ENCODE peak calls at places on chromosomes 2 and 18, in nine cellular contexts. S, F, V, L, W, N, T, E and K are unnamed samples.

GRCh38 chr2:164824865-164825264 is 16.8 kb downstream of the COBLL1 start:
- DNase-seq in S (peak; percentile 71), F (no peak), V (no peak), L (no peak), W (no peak), N (no peak), T (no peak), E (no peak), K (no peak)

GRCh38 chr2:217151509-217152206 is 291.8 kb upstream of the TNP1 start:
- DNase-seq in S (no peak), F (no peak), V (no peak), L (no peak), W (no peak), N (peak; percentile 76), T (no peak), E (no peak), K (no peak)

GRCh38 chr2:162462911-162463310 is 119.0 kb downstream of the GCA start:
- DNase-seq in S (no peak), F (no peak), V (no peak), L (no peak), W (no peak), N (no peak), T (no peak), E (no peak), K (no peak)

GRCh38 chr18:50398099-50398498 is 23.3 kb downstream of the SKA1 start:
- DNase-seq in S (no peak), F (no peak), V (no peak), L (no peak), W (no peak), N (no peak), T (no peak), E (no peak), K (no peak)

GRCh38 chr2:9693138-9693520 is 62.3 kb upstream of the YWHAQ start:
- DNase-seq in S (no peak), F (no peak), V (peak; percentile 26), L (no peak), W (peak; percentile 62), N (no peak), T (no peak), E (no peak), K (no peak)

GRCh38 chr2:69087912-69088240 is 74.9 kb downstream of the ANTXR1 start:
- DNase-seq in S (no peak), F (no peak), V (no peak), L (no peak), W (peak; percentile 56), N (no peak), T (no peak), E (no peak), K (no peak)

GRCh38 chr2:235458839-235459273 is 35.0 kb upstream of the AGAP1 start:
- DNase-seq in S (peak; percentile 96), F (no peak), V (no peak), L (no peak), W (peak; percentile 35), N (no peak), T (peak; percentile 21), E (no peak), K (peak; percentile 42)

GRCh38 chr2:128736689-128737545 is 418.2 kb upstream of the HS6ST1 start:
- DNase-seq in S (peak; percentile 64), F (peak; percentile 81), V (no peak), L (peak; percentile 48), W (peak; percentile 37), N (peak; percentile 47), T (peak; percentile 34), E (peak; percentile 28), K (peak; percentile 80)

GRCh38 chr2:192307530-192307929 is 112.8 kb upstream of the TMEFF2 start:
- DNase-seq in S (peak; percentile 7), F (no peak), V (no peak), L (no peak), W (no peak), N (no peak), T (no peak), E (no peak), K (no peak)

GRCh38 chr2:64288932-64289655 is 144.9 kb upstream of the PELI1 start:
- DNase-seq in S (no peak), F (no peak), V (no peak), L (peak; percentile 5), W (no peak), N (no peak), T (no peak), E (no peak), K (no peak)

GRCh38 chr2:156697906-156698305 is 261.7 kb downstream of the GPD2 start:
- DNase-seq in S (no peak), F (no peak), V (no peak), L (no peak), W (no peak), N (no peak), T (no peak), E (no peak), K (no peak)

GRCh38 chr2:33498291-33498956 is 22.0 kb downstream of the RASGRP3 start:
- DNase-seq in S (no peak), F (no peak), V (no peak), L (no peak), W (no peak), N (no peak), T (no peak), E (no peak), K (no peak)

GRCh38 chr18:44996261-44996660 is 315.6 kb downstream of the SETBP1 start:
- DNase-seq in S (no peak), F (no peak), V (no peak), L (no peak), W (no peak), N (no peak), T (no peak), E (no peak), K (no peak)